ENCODE peak calls at places on chromosomes 5 and 9, in nine cellular contexts. One of them, this sample, is unnamed.

GRCh38 chr5:135861646-135862045 is 27.2 kb downstream of the SLC25A48 start:
- DNase-seq in left ventricle myocardium inferior: no peak
- DNase-seq in AG10803: no peak
- DNase-seq in ovary: no peak
- DNase-seq in tibial artery: no peak
- DNase-seq in CD4-positive, alpha-beta T cell: no peak
- DNase-seq in GM23338: no peak
- DNase-seq in prostate gland: no peak
- DNase-seq in fibroblast of lung: no peak
- DNase-seq in this sample: no peak

GRCh38 chr9:68653141-68653595 is 51.9 kb upstream of the PIP5K1B start:
- DNase-seq in prostate gland: no peak
- DNase-seq in AG10803: no peak
- DNase-seq in fibroblast of lung: no peak
- DNase-seq in GM23338: no peak
- DNase-seq in CD4-positive, alpha-beta T cell: no peak
- DNase-seq in left ventricle myocardium inferior: no peak
- DNase-seq in tibial artery: no peak
- DNase-seq in ovary: no peak
- DNase-seq in this sample: peak; percentile 57

GRCh38 chr5:181191526-181192336 is 13.3 kb downstream of the TRIM7 start:
- DNase-seq in fibroblast of lung: peak; percentile 92
- DNase-seq in prostate gland: peak; percentile 94
- DNase-seq in AG10803: peak; percentile 96
- DNase-seq in left ventricle myocardium inferior: peak; percentile 95
- DNase-seq in ovary: peak; percentile 93
- DNase-seq in tibial artery: peak; percentile 94
- DNase-seq in CD4-positive, alpha-beta T cell: peak; percentile 92
- DNase-seq in GM23338: peak; percentile 93
- DNase-seq in this sample: peak; percentile 92

GRCh38 chr9:34633166-34633565 is 4.3 kb upstream of the ARID3C start:
- DNase-seq in GM23338: no peak
- DNase-seq in AG10803: no peak
- DNase-seq in fibroblast of lung: no peak
- DNase-seq in CD4-positive, alpha-beta T cell: no peak
- DNase-seq in tibial artery: no peak
- DNase-seq in ovary: no peak
- DNase-seq in left ventricle myocardium inferior: no peak
- DNase-seq in prostate gland: no peak
- DNase-seq in this sample: no peak

GRCh38 chr9:21311888-21312287 is 6.8 kb upstream of the IFNA5 start:
- DNase-seq in ovary: no peak
- DNase-seq in left ventricle myocardium inferior: no peak
- DNase-seq in AG10803: no peak
- DNase-seq in tibial artery: no peak
- DNase-seq in GM23338: no peak
- DNase-seq in fibroblast of lung: no peak
- DNase-seq in CD4-positive, alpha-beta T cell: no peak
- DNase-seq in prostate gland: no peak
- DNase-seq in this sample: no peak

GRCh38 chr9:91424403-91425176 is 958 bp upstream of the NFIL3 start:
- DNase-seq in CD4-positive, alpha-beta T cell: peak; percentile 17
- DNase-seq in AG10803: peak; percentile 86
- DNase-seq in fibroblast of lung: peak; percentile 81
- DNase-seq in GM23338: peak; percentile 69
- DNase-seq in left ventricle myocardium inferior: peak; percentile 85
- DNase-seq in ovary: peak; percentile 91
- DNase-seq in prostate gland: peak; percentile 83
- DNase-seq in tibial artery: peak; percentile 93
- DNase-seq in this sample: peak; percentile 47

GRCh38 chr5:68255305-68256130 is 40.0 kb downstream of the PIK3R1 start:
- DNase-seq in fibroblast of lung: no peak
- DNase-seq in ovary: no peak
- DNase-seq in AG10803: no peak
- DNase-seq in tibial artery: no peak
- DNase-seq in CD4-positive, alpha-beta T cell: no peak
- DNase-seq in left ventricle myocardium inferior: no peak
- DNase-seq in prostate gland: no peak
- DNase-seq in GM23338: no peak
- DNase-seq in this sample: no peak

GRCh38 chr9:17731308-17731707 is 152.4 kb downstream of the SH3GL2 start:
- DNase-seq in GM23338: no peak
- DNase-seq in ovary: no peak
- DNase-seq in tibial artery: no peak
- DNase-seq in CD4-positive, alpha-beta T cell: no peak
- DNase-seq in prostate gland: no peak
- DNase-seq in left ventricle myocardium inferior: no peak
- DNase-seq in AG10803: no peak
- DNase-seq in fibroblast of lung: no peak
- DNase-seq in this sample: no peak

GRCh38 chr5:143002459-143003327 is 232.5 kb downstream of the ARHGAP26 start:
- DNase-seq in prostate gland: no peak
- DNase-seq in ovary: no peak
- DNase-seq in tibial artery: peak; percentile 35
- DNase-seq in fibroblast of lung: peak; percentile 91
- DNase-seq in left ventricle myocardium inferior: no peak
- DNase-seq in CD4-positive, alpha-beta T cell: peak; percentile 32
- DNase-seq in GM23338: peak; percentile 68
- DNase-seq in AG10803: peak; percentile 96
- DNase-seq in this sample: peak; percentile 64

GRCh38 chr9:69609156-69609555 is 63.0 kb downstream of the APBA1 start:
- DNase-seq in left ventricle myocardium inferior: no peak
- DNase-seq in prostate gland: no peak
- DNase-seq in CD4-positive, alpha-beta T cell: no peak
- DNase-seq in fibroblast of lung: no peak
- DNase-seq in AG10803: no peak
- DNase-seq in ovary: no peak
- DNase-seq in tibial artery: no peak
- DNase-seq in GM23338: no peak
- DNase-seq in this sample: no peak

GRCh38 chr5:109143001-109143400 is 266.8 kb downstream of the PJA2 start:
- DNase-seq in ovary: no peak
- DNase-seq in left ventricle myocardium inferior: no peak
- DNase-seq in GM23338: no peak
- DNase-seq in fibroblast of lung: peak; percentile 7
- DNase-seq in tibial artery: no peak
- DNase-seq in CD4-positive, alpha-beta T cell: no peak
- DNase-seq in prostate gland: no peak
- DNase-seq in AG10803: peak; percentile 4
- DNase-seq in this sample: no peak

GRCh38 chr5:142491260-142491659 is 166.4 kb upstream of the SPRY4 start:
- DNase-seq in AG10803: no peak
- DNase-seq in CD4-positive, alpha-beta T cell: no peak
- DNase-seq in GM23338: peak; percentile 23
- DNase-seq in left ventricle myocardium inferior: no peak
- DNase-seq in ovary: no peak
- DNase-seq in prostate gland: no peak
- DNase-seq in tibial artery: no peak
- DNase-seq in fibroblast of lung: no peak
- DNase-seq in this sample: no peak

GRCh38 chr9:9920425-9920824 is 692.4 kb downstream of the PTPRD start:
- DNase-seq in AG10803: no peak
- DNase-seq in left ventricle myocardium inferior: no peak
- DNase-seq in GM23338: peak; percentile 64
- DNase-seq in prostate gland: no peak
- DNase-seq in CD4-positive, alpha-beta T cell: no peak
- DNase-seq in tibial artery: no peak
- DNase-seq in fibroblast of lung: no peak
- DNase-seq in ovary: no peak
- DNase-seq in this sample: no peak
- TF ChIP-seq CTCF in AG10803: no peak
- TF ChIP-seq CTCF in left ventricle myocardium inferior: no peak
- TF ChIP-seq CTCF in GM23338: peak; percentile 69
- TF ChIP-seq CTCF in prostate gland: no peak
- TF ChIP-seq CTCF in CD4-positive, alpha-beta T cell: no peak
- TF ChIP-seq CTCF in tibial artery: no peak
- TF ChIP-seq CTCF in fibroblast of lung: no peak
- TF ChIP-seq CTCF in ovary: no peak
- TF ChIP-seq CTCF in this sample: no peak

DNA sequence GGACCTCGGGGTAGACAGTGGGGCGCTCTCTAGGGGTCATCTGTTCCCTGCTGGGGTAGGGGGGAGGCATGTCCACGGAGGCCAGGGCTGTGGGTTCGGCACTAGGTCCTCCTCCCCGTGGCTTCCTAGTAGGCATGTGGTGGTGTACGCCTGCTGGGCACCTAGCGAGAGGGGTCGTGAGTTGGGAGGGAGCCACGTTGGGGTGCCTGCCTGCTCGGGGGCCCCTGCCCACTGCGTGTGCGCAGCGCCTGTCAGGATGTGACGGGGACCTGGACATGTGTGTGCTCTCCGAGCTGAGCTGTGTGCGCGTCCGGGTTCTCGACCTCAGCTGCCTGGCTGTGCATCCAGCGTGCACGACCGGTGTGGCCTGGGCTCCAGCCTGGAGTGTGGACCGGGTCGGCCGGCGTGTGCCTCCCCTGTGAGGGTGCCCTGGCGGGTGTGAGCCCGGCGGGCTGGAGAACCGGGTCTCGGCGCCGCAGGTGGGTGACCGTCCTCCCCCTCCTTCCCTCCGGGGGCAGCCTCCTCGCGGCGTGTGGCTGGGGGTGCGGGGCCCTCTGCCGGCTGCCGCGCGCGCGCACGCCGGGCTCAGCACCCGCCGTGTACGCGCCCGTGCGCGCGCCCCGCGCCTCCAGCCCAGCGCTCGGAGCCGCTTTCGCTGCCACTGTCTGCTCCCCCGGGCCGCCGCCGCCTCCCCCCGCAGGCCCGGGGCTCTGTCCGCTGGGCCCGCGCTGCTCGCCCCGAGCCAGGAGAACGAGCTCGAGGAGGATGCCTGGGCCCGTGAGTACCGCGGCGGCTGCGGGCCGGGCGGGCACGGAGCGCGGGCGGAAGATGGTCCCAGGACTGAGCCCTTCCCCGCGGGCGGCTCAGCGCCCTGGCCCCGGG is at the start of gene PRR7:
- DNase-seq in prostate gland: peak; percentile 51
- DNase-seq in GM23338: peak; percentile 73
- DNase-seq in ovary: peak; percentile 55
- DNase-seq in left ventricle myocardium inferior: peak; percentile 60
- DNase-seq in CD4-positive, alpha-beta T cell: peak; percentile 71
- DNase-seq in fibroblast of lung: peak; percentile 79
- DNase-seq in AG10803: peak; percentile 66
- DNase-seq in tibial artery: no peak
- DNase-seq in this sample: peak; percentile 86
- TF ChIP-seq CTCF in prostate gland: peak; percentile 29
- TF ChIP-seq CTCF in GM23338: no peak
- TF ChIP-seq CTCF in ovary: peak; percentile 9
- TF ChIP-seq CTCF in left ventricle myocardium inferior: peak; percentile 25
- TF ChIP-seq CTCF in CD4-positive, alpha-beta T cell: no peak
- TF ChIP-seq CTCF in fibroblast of lung: no peak
- TF ChIP-seq CTCF in AG10803: no peak
- TF ChIP-seq CTCF in tibial artery: no peak
- TF ChIP-seq CTCF in this sample: peak; percentile 21

GRCh38 chr5:111074244-111074643 is 2.7 kb downstream of the TSLP start:
- DNase-seq in tibial artery: no peak
- DNase-seq in fibroblast of lung: no peak
- DNase-seq in CD4-positive, alpha-beta T cell: no peak
- DNase-seq in GM23338: no peak
- DNase-seq in prostate gland: no peak
- DNase-seq in AG10803: no peak
- DNase-seq in ovary: no peak
- DNase-seq in left ventricle myocardium inferior: no peak
- DNase-seq in this sample: no peak

GRCh38 chr5:111071413-111071812 is at the start of gene TSLP:
- DNase-seq in GM23338: no peak
- DNase-seq in left ventricle myocardium inferior: no peak
- DNase-seq in fibroblast of lung: no peak
- DNase-seq in prostate gland: no peak
- DNase-seq in AG10803: no peak
- DNase-seq in CD4-positive, alpha-beta T cell: no peak
- DNase-seq in ovary: no peak
- DNase-seq in tibial artery: no peak
- DNase-seq in this sample: no peak

GRCh38 chr5:111075520-111075919 is 4.0 kb downstream of the TSLP start:
- DNase-seq in prostate gland: no peak
- DNase-seq in tibial artery: no peak
- DNase-seq in left ventricle myocardium inferior: no peak
- DNase-seq in CD4-positive, alpha-beta T cell: no peak
- DNase-seq in AG10803: peak; percentile 94
- DNase-seq in fibroblast of lung: peak; percentile 96
- DNase-seq in GM23338: no peak
- DNase-seq in ovary: no peak
- DNase-seq in this sample: no peak

GRCh38 chr5:111070272-111071134 is 1.0 kb upstream of the TSLP start:
- DNase-seq in fibroblast of lung: peak; percentile 41
- DNase-seq in tibial artery: peak; percentile 26
- DNase-seq in prostate gland: no peak
- DNase-seq in ovary: no peak
- DNase-seq in AG10803: no peak
- DNase-seq in CD4-positive, alpha-beta T cell: no peak
- DNase-seq in left ventricle myocardium inferior: peak; percentile 26
- DNase-seq in GM23338: peak; percentile 83
- DNase-seq in this sample: peak; percentile 39

GRCh38 chr5:111072949-111073682 is 1.6 kb downstream of the TSLP start:
- DNase-seq in GM23338: peak; percentile 85
- DNase-seq in CD4-positive, alpha-beta T cell: peak; percentile 32
- DNase-seq in left ventricle myocardium inferior: peak; percentile 71
- DNase-seq in prostate gland: peak; percentile 40
- DNase-seq in tibial artery: peak; percentile 66
- DNase-seq in ovary: no peak
- DNase-seq in AG10803: no peak
- DNase-seq in fibroblast of lung: peak; percentile 29
- DNase-seq in this sample: peak; percentile 50
- TF ChIP-seq CTCF in GM23338: no peak
- TF ChIP-seq CTCF in CD4-positive, alpha-beta T cell: no peak
- TF ChIP-seq CTCF in left ventricle myocardium inferior: no peak
- TF ChIP-seq CTCF in prostate gland: no peak
- TF ChIP-seq CTCF in tibial artery: no peak
- TF ChIP-seq CTCF in ovary: no peak
- TF ChIP-seq CTCF in AG10803: no peak
- TF ChIP-seq CTCF in fibroblast of lung: peak; percentile 16
- TF ChIP-seq CTCF in this sample: no peak

GRCh38 chr9:121107881-121108280 is 33.1 kb downstream of the CNTRL start:
- DNase-seq in ovary: no peak
- DNase-seq in GM23338: no peak
- DNase-seq in prostate gland: no peak
- DNase-seq in CD4-positive, alpha-beta T cell: no peak
- DNase-seq in tibial artery: no peak
- DNase-seq in left ventricle myocardium inferior: no peak
- DNase-seq in fibroblast of lung: no peak
- DNase-seq in AG10803: no peak
- DNase-seq in this sample: no peak

GRCh38 chr9:121105531-121105930 is 30.8 kb downstream of the CNTRL start:
- DNase-seq in CD4-positive, alpha-beta T cell: no peak
- DNase-seq in fibroblast of lung: no peak
- DNase-seq in GM23338: no peak
- DNase-seq in tibial artery: no peak
- DNase-seq in ovary: no peak
- DNase-seq in left ventricle myocardium inferior: no peak
- DNase-seq in AG10803: no peak
- DNase-seq in prostate gland: no peak
- DNase-seq in this sample: no peak

GRCh38 chr9:121107041-121107440 is 32.3 kb downstream of the CNTRL start:
- DNase-seq in fibroblast of lung: no peak
- DNase-seq in CD4-positive, alpha-beta T cell: no peak
- DNase-seq in ovary: no peak
- DNase-seq in GM23338: peak; percentile 78
- DNase-seq in tibial artery: no peak
- DNase-seq in left ventricle myocardium inferior: no peak
- DNase-seq in AG10803: no peak
- DNase-seq in prostate gland: no peak
- DNase-seq in this sample: no peak
- TF ChIP-seq CTCF in fibroblast of lung: no peak
- TF ChIP-seq CTCF in CD4-positive, alpha-beta T cell: peak; percentile 59
- TF ChIP-seq CTCF in ovary: no peak
- TF ChIP-seq CTCF in GM23338: peak; percentile 51
- TF ChIP-seq CTCF in tibial artery: no peak
- TF ChIP-seq CTCF in left ventricle myocardium inferior: no peak
- TF ChIP-seq CTCF in AG10803: peak; percentile 9
- TF ChIP-seq CTCF in prostate gland: no peak
- TF ChIP-seq CTCF in this sample: no peak

GRCh38 chr5:127878174-127878750 is 175.1 kb downstream of the CCDC192 start:
- DNase-seq in tibial artery: no peak
- DNase-seq in prostate gland: peak; percentile 25
- DNase-seq in left ventricle myocardium inferior: peak; percentile 19
- DNase-seq in CD4-positive, alpha-beta T cell: no peak
- DNase-seq in GM23338: peak; percentile 77
- DNase-seq in fibroblast of lung: peak; percentile 40
- DNase-seq in AG10803: peak; percentile 47
- DNase-seq in ovary: no peak
- DNase-seq in this sample: peak; percentile 20
- TF ChIP-seq CTCF in tibial artery: no peak
- TF ChIP-seq CTCF in prostate gland: peak; percentile 40
- TF ChIP-seq CTCF in left ventricle myocardium inferior: peak; percentile 65
- TF ChIP-seq CTCF in CD4-positive, alpha-beta T cell: no peak
- TF ChIP-seq CTCF in GM23338: peak; percentile 71
- TF ChIP-seq CTCF in fibroblast of lung: peak; percentile 40
- TF ChIP-seq CTCF in AG10803: peak; percentile 70
- TF ChIP-seq CTCF in ovary: no peak
- TF ChIP-seq CTCF in this sample: peak; percentile 51